ENCODE peak calls at places on chromosomes 13 and 19, in nine cellular contexts. One of them, this sample, is unnamed.

GRCh38 chr13:111126509-111126908 is 11.4 kb downstream of the ARHGEF7 start:
- DNase-seq in stimulated activated CD8-positive, alpha-beta memory T cell treated with anti-CD3 and anti-CD28 coated beads, Interleukin-15, amount 100 ng/mL, for 48 hours: no peak
- DNase-seq in mammary epithelial cell: no peak
- DNase-seq in NCI-H524: no peak
- DNase-seq in NCI-H1105: no peak
- DNase-seq in RPMI7951: no peak
- DNase-seq in central memory CD4-positive, alpha-beta T cell: no peak
- DNase-seq in RWPE1: no peak
- DNase-seq in SHP77: no peak
- DNase-seq in this sample: no peak

GRCh38 chr19:8084152-8084551 is 31.6 kb downstream of the CCL25 start:
- DNase-seq in RWPE1: no peak
- DNase-seq in SHP77: no peak
- DNase-seq in RPMI7951: no peak
- DNase-seq in NCI-H524: no peak
- DNase-seq in NCI-H1105: no peak
- DNase-seq in central memory CD4-positive, alpha-beta T cell: no peak
- DNase-seq in stimulated activated CD8-positive, alpha-beta memory T cell treated with anti-CD3 and anti-CD28 coated beads, Interleukin-15, amount 100 ng/mL, for 48 hours: no peak
- DNase-seq in mammary epithelial cell: no peak
- DNase-seq in this sample: no peak

GRCh38 chr13:47289578-47289977 is 392.7 kb upstream of the HTR2A start:
- DNase-seq in NCI-H524: no peak
- DNase-seq in RPMI7951: no peak
- DNase-seq in mammary epithelial cell: no peak
- DNase-seq in RWPE1: peak
- DNase-seq in stimulated activated CD8-positive, alpha-beta memory T cell treated with anti-CD3 and anti-CD28 coated beads, Interleukin-15, amount 100 ng/mL, for 48 hours: no peak
- DNase-seq in SHP77: no peak
- DNase-seq in NCI-H1105: no peak
- DNase-seq in central memory CD4-positive, alpha-beta T cell: no peak
- DNase-seq in this sample: no peak

GRCh38 chr13:32024750-32025149 is 6.8 kb upstream of the FRY start:
- DNase-seq in NCI-H524: no peak
- DNase-seq in RWPE1: no peak
- DNase-seq in SHP77: no peak
- DNase-seq in stimulated activated CD8-positive, alpha-beta memory T cell treated with anti-CD3 and anti-CD28 coated beads, Interleukin-15, amount 100 ng/mL, for 48 hours: no peak
- DNase-seq in mammary epithelial cell: no peak
- DNase-seq in NCI-H1105: no peak
- DNase-seq in RPMI7951: no peak
- DNase-seq in central memory CD4-positive, alpha-beta T cell: no peak
- DNase-seq in this sample: no peak

GRCh38 chr19:19578241-19578640 is 40.2 kb downstream of the CILP2 start:
- DNase-seq in stimulated activated CD8-positive, alpha-beta memory T cell treated with anti-CD3 and anti-CD28 coated beads, Interleukin-15, amount 100 ng/mL, for 48 hours: no peak
- DNase-seq in RPMI7951: peak
- DNase-seq in NCI-H1105: peak
- DNase-seq in mammary epithelial cell: no peak
- DNase-seq in NCI-H524: peak
- DNase-seq in central memory CD4-positive, alpha-beta T cell: no peak
- DNase-seq in SHP77: no peak
- DNase-seq in RWPE1: no peak
- DNase-seq in this sample: no peak

GRCh38 chr13:36282818-36283432 is 14.7 kb downstream of the CCDC169 start:
- DNase-seq in RPMI7951: peak
- DNase-seq in central memory CD4-positive, alpha-beta T cell: no peak
- DNase-seq in stimulated activated CD8-positive, alpha-beta memory T cell treated with anti-CD3 and anti-CD28 coated beads, Interleukin-15, amount 100 ng/mL, for 48 hours: no peak
- DNase-seq in mammary epithelial cell: peak
- DNase-seq in SHP77: peak
- DNase-seq in NCI-H1105: peak
- DNase-seq in NCI-H524: no peak
- DNase-seq in RWPE1: peak
- DNase-seq in this sample: peak

GRCh38 chr19:30395283-30395682 is 23.1 kb downstream of the ZNF536 start:
- DNase-seq in SHP77: no peak
- DNase-seq in RWPE1: no peak
- DNase-seq in NCI-H1105: no peak
- DNase-seq in RPMI7951: peak
- DNase-seq in NCI-H524: no peak
- DNase-seq in mammary epithelial cell: no peak
- DNase-seq in stimulated activated CD8-positive, alpha-beta memory T cell treated with anti-CD3 and anti-CD28 coated beads, Interleukin-15, amount 100 ng/mL, for 48 hours: no peak
- DNase-seq in central memory CD4-positive, alpha-beta T cell: no peak
- DNase-seq in this sample: peak

GRCh38 chr19:4014541-4015491 is 7.3 kb downstream of the PIAS4 start:
- DNase-seq in RWPE1: no peak
- DNase-seq in SHP77: no peak
- DNase-seq in central memory CD4-positive, alpha-beta T cell: peak
- DNase-seq in mammary epithelial cell: no peak
- DNase-seq in RPMI7951: no peak
- DNase-seq in stimulated activated CD8-positive, alpha-beta memory T cell treated with anti-CD3 and anti-CD28 coated beads, Interleukin-15, amount 100 ng/mL, for 48 hours: no peak
- DNase-seq in NCI-H1105: no peak
- DNase-seq in NCI-H524: no peak
- DNase-seq in this sample: no peak

GRCh38 chr13:48527955-48528354 is 4.9 kb downstream of the RCBTB2 start:
- DNase-seq in NCI-H1105: no peak
- DNase-seq in central memory CD4-positive, alpha-beta T cell: no peak
- DNase-seq in RPMI7951: no peak
- DNase-seq in mammary epithelial cell: no peak
- DNase-seq in SHP77: no peak
- DNase-seq in stimulated activated CD8-positive, alpha-beta memory T cell treated with anti-CD3 and anti-CD28 coated beads, Interleukin-15, amount 100 ng/mL, for 48 hours: no peak
- DNase-seq in RWPE1: no peak
- DNase-seq in NCI-H524: no peak
- DNase-seq in this sample: no peak

GRCh38 chr19:57903298-57904174 is 12.9 kb downstream of the ZNF417 start:
- DNase-seq in NCI-H524: no peak
- DNase-seq in stimulated activated CD8-positive, alpha-beta memory T cell treated with anti-CD3 and anti-CD28 coated beads, Interleukin-15, amount 100 ng/mL, for 48 hours: no peak
- DNase-seq in RPMI7951: peak
- DNase-seq in central memory CD4-positive, alpha-beta T cell: no peak
- DNase-seq in RWPE1: peak
- DNase-seq in SHP77: no peak
- DNase-seq in NCI-H1105: peak
- DNase-seq in mammary epithelial cell: peak
- DNase-seq in this sample: peak

GRCh38 chr13:112072531-112073244 is 5.7 kb downstream of the SOX1 start:
- DNase-seq in RWPE1: no peak
- DNase-seq in SHP77: no peak
- DNase-seq in stimulated activated CD8-positive, alpha-beta memory T cell treated with anti-CD3 and anti-CD28 coated beads, Interleukin-15, amount 100 ng/mL, for 48 hours: no peak
- DNase-seq in RPMI7951: no peak
- DNase-seq in central memory CD4-positive, alpha-beta T cell: no peak
- DNase-seq in mammary epithelial cell: no peak
- DNase-seq in NCI-H524: no peak
- DNase-seq in NCI-H1105: peak
- DNase-seq in this sample: no peak

GRCh38 chr13:112603641-112604220 is 15.8 kb upstream of the TUBGCP3 start:
- DNase-seq in NCI-H524: no peak
- DNase-seq in stimulated activated CD8-positive, alpha-beta memory T cell treated with anti-CD3 and anti-CD28 coated beads, Interleukin-15, amount 100 ng/mL, for 48 hours: no peak
- DNase-seq in mammary epithelial cell: no peak
- DNase-seq in NCI-H1105: no peak
- DNase-seq in RPMI7951: no peak
- DNase-seq in central memory CD4-positive, alpha-beta T cell: no peak
- DNase-seq in SHP77: no peak
- DNase-seq in RWPE1: no peak
- DNase-seq in this sample: no peak

GRCh38 chr13:76472916-76473315 is 413.3 kb downstream of the KCTD12 start:
- DNase-seq in central memory CD4-positive, alpha-beta T cell: no peak
- DNase-seq in mammary epithelial cell: no peak
- DNase-seq in stimulated activated CD8-positive, alpha-beta memory T cell treated with anti-CD3 and anti-CD28 coated beads, Interleukin-15, amount 100 ng/mL, for 48 hours: no peak
- DNase-seq in SHP77: no peak
- DNase-seq in RWPE1: no peak
- DNase-seq in NCI-H1105: no peak
- DNase-seq in NCI-H524: no peak
- DNase-seq in RPMI7951: no peak
- DNase-seq in this sample: no peak

GRCh38 chr19:2640563-2641331 is 61.7 kb downstream of the GNG7 start:
- DNase-seq in SHP77: no peak
- DNase-seq in NCI-H524: no peak
- DNase-seq in mammary epithelial cell: no peak
- DNase-seq in RWPE1: no peak
- DNase-seq in RPMI7951: no peak
- DNase-seq in central memory CD4-positive, alpha-beta T cell: no peak
- DNase-seq in stimulated activated CD8-positive, alpha-beta memory T cell treated with anti-CD3 and anti-CD28 coated beads, Interleukin-15, amount 100 ng/mL, for 48 hours: no peak
- DNase-seq in NCI-H1105: no peak
- DNase-seq in this sample: no peak

GRCh38 chr13:102012299-102013293 is 389.3 kb downstream of the FGF14 start:
- DNase-seq in stimulated activated CD8-positive, alpha-beta memory T cell treated with anti-CD3 and anti-CD28 coated beads, Interleukin-15, amount 100 ng/mL, for 48 hours: no peak
- DNase-seq in NCI-H1105: no peak
- DNase-seq in SHP77: no peak
- DNase-seq in RPMI7951: no peak
- DNase-seq in central memory CD4-positive, alpha-beta T cell: no peak
- DNase-seq in NCI-H524: no peak
- DNase-seq in RWPE1: no peak
- DNase-seq in mammary epithelial cell: no peak
- DNase-seq in this sample: no peak

GRCh38 chr13:79937311-79938243 is 403.3 kb downstream of the SPRY2 start:
- DNase-seq in mammary epithelial cell: no peak
- DNase-seq in NCI-H524: no peak
- DNase-seq in SHP77: no peak
- DNase-seq in stimulated activated CD8-positive, alpha-beta memory T cell treated with anti-CD3 and anti-CD28 coated beads, Interleukin-15, amount 100 ng/mL, for 48 hours: no peak
- DNase-seq in RPMI7951: peak
- DNase-seq in central memory CD4-positive, alpha-beta T cell: no peak
- DNase-seq in RWPE1: no peak
- DNase-seq in NCI-H1105: no peak
- DNase-seq in this sample: no peak

GRCh38 chr19:33410915-33411401 is 37.4 kb downstream of the CEBPG start:
- DNase-seq in NCI-H524: no peak
- DNase-seq in NCI-H1105: no peak
- DNase-seq in central memory CD4-positive, alpha-beta T cell: no peak
- DNase-seq in RPMI7951: no peak
- DNase-seq in RWPE1: no peak
- DNase-seq in stimulated activated CD8-positive, alpha-beta memory T cell treated with anti-CD3 and anti-CD28 coated beads, Interleukin-15, amount 100 ng/mL, for 48 hours: no peak
- DNase-seq in SHP77: no peak
- DNase-seq in mammary epithelial cell: no peak
- DNase-seq in this sample: no peak

GRCh38 chr13:71118779-71119364 is 748.1 kb downstream of the DACH1 start:
- DNase-seq in NCI-H1105: peak
- DNase-seq in RPMI7951: no peak
- DNase-seq in NCI-H524: no peak
- DNase-seq in stimulated activated CD8-positive, alpha-beta memory T cell treated with anti-CD3 and anti-CD28 coated beads, Interleukin-15, amount 100 ng/mL, for 48 hours: no peak
- DNase-seq in central memory CD4-positive, alpha-beta T cell: no peak
- DNase-seq in SHP77: no peak
- DNase-seq in mammary epithelial cell: no peak
- DNase-seq in RWPE1: no peak
- DNase-seq in this sample: no peak

GRCh38 chr19:47699360-47699917 is 13.8 kb upstream of the EHD2 start:
- DNase-seq in RPMI7951: peak
- DNase-seq in central memory CD4-positive, alpha-beta T cell: peak
- DNase-seq in mammary epithelial cell: no peak
- DNase-seq in NCI-H524: no peak
- DNase-seq in SHP77: peak
- DNase-seq in stimulated activated CD8-positive, alpha-beta memory T cell treated with anti-CD3 and anti-CD28 coated beads, Interleukin-15, amount 100 ng/mL, for 48 hours: peak
- DNase-seq in NCI-H1105: no peak
- DNase-seq in RWPE1: peak
- DNase-seq in this sample: peak

GRCh38 chr13:45521292-45521691 is 56.6 kb downstream of the COG3 start:
- DNase-seq in stimulated activated CD8-positive, alpha-beta memory T cell treated with anti-CD3 and anti-CD28 coated beads, Interleukin-15, amount 100 ng/mL, for 48 hours: no peak
- DNase-seq in central memory CD4-positive, alpha-beta T cell: no peak
- DNase-seq in NCI-H524: no peak
- DNase-seq in NCI-H1105: no peak
- DNase-seq in mammary epithelial cell: peak
- DNase-seq in RPMI7951: peak
- DNase-seq in RWPE1: no peak
- DNase-seq in SHP77: no peak
- DNase-seq in this sample: peak

GRCh38 chr19:57560049-57560491 is 407 bp upstream of the ZNF550 start:
- DNase-seq in mammary epithelial cell: peak
- DNase-seq in stimulated activated CD8-positive, alpha-beta memory T cell treated with anti-CD3 and anti-CD28 coated beads, Interleukin-15, amount 100 ng/mL, for 48 hours: no peak
- DNase-seq in SHP77: no peak
- DNase-seq in RWPE1: peak
- DNase-seq in NCI-H524: no peak
- DNase-seq in central memory CD4-positive, alpha-beta T cell: no peak
- DNase-seq in NCI-H1105: no peak
- DNase-seq in RPMI7951: peak
- DNase-seq in this sample: peak

GRCh38 chr19:3350014-3350663 is 16.2 kb upstream of the NFIC start:
- DNase-seq in NCI-H524: no peak
- DNase-seq in SHP77: no peak
- DNase-seq in NCI-H1105: peak
- DNase-seq in mammary epithelial cell: no peak
- DNase-seq in central memory CD4-positive, alpha-beta T cell: no peak
- DNase-seq in RPMI7951: peak
- DNase-seq in RWPE1: no peak
- DNase-seq in stimulated activated CD8-positive, alpha-beta memory T cell treated with anti-CD3 and anti-CD28 coated beads, Interleukin-15, amount 100 ng/mL, for 48 hours: no peak
- DNase-seq in this sample: no peak

GRCh38 chr19:39212377-39212742 is 8.3 kb upstream of the SYCN start:
- DNase-seq in SHP77: no peak
- DNase-seq in mammary epithelial cell: no peak
- DNase-seq in NCI-H1105: no peak
- DNase-seq in stimulated activated CD8-positive, alpha-beta memory T cell treated with anti-CD3 and anti-CD28 coated beads, Interleukin-15, amount 100 ng/mL, for 48 hours: peak
- DNase-seq in NCI-H524: peak
- DNase-seq in RWPE1: no peak
- DNase-seq in central memory CD4-positive, alpha-beta T cell: peak
- DNase-seq in RPMI7951: no peak
- DNase-seq in this sample: no peak

GRCh38 chr13:52356327-52356726 is 49.6 kb downstream of the THSD1 start:
- DNase-seq in SHP77: no peak
- DNase-seq in RPMI7951: peak
- DNase-seq in RWPE1: peak
- DNase-seq in central memory CD4-positive, alpha-beta T cell: no peak
- DNase-seq in mammary epithelial cell: peak
- DNase-seq in stimulated activated CD8-positive, alpha-beta memory T cell treated with anti-CD3 and anti-CD28 coated beads, Interleukin-15, amount 100 ng/mL, for 48 hours: no peak
- DNase-seq in NCI-H524: no peak
- DNase-seq in NCI-H1105: no peak
- DNase-seq in this sample: peak

GRCh38 chr13:34587586-34587985 is 354.5 kb upstream of the NBEA start:
- DNase-seq in NCI-H524: no peak
- DNase-seq in central memory CD4-positive, alpha-beta T cell: no peak
- DNase-seq in stimulated activated CD8-positive, alpha-beta memory T cell treated with anti-CD3 and anti-CD28 coated beads, Interleukin-15, amount 100 ng/mL, for 48 hours: no peak
- DNase-seq in RWPE1: no peak
- DNase-seq in RPMI7951: no peak
- DNase-seq in NCI-H1105: no peak
- DNase-seq in SHP77: no peak
- DNase-seq in mammary epithelial cell: no peak
- DNase-seq in this sample: no peak

GRCh38 chr19:41912899-41913475 is 15.3 kb downstream of the ERFL start:
- DNase-seq in stimulated activated CD8-positive, alpha-beta memory T cell treated with anti-CD3 and anti-CD28 coated beads, Interleukin-15, amount 100 ng/mL, for 48 hours: no peak
- DNase-seq in NCI-H1105: no peak
- DNase-seq in RPMI7951: no peak
- DNase-seq in mammary epithelial cell: no peak
- DNase-seq in NCI-H524: no peak
- DNase-seq in central memory CD4-positive, alpha-beta T cell: no peak
- DNase-seq in RWPE1: no peak
- DNase-seq in SHP77: no peak
- DNase-seq in this sample: no peak

GRCh38 chr19:801030-801860 is 4.0 kb downstream of the PTBP1 start:
- DNase-seq in NCI-H524: no peak
- DNase-seq in NCI-H1105: no peak
- DNase-seq in RPMI7951: no peak
- DNase-seq in mammary epithelial cell: peak
- DNase-seq in central memory CD4-positive, alpha-beta T cell: no peak
- DNase-seq in stimulated activated CD8-positive, alpha-beta memory T cell treated with anti-CD3 and anti-CD28 coated beads, Interleukin-15, amount 100 ng/mL, for 48 hours: no peak
- DNase-seq in SHP77: no peak
- DNase-seq in RWPE1: no peak
- DNase-seq in this sample: peak

GRCh38 chr13:51848674-51849073 is 3.7 kb upstream of the TMEM272 start:
- DNase-seq in stimulated activated CD8-positive, alpha-beta memory T cell treated with anti-CD3 and anti-CD28 coated beads, Interleukin-15, amount 100 ng/mL, for 48 hours: no peak
- DNase-seq in RWPE1: no peak
- DNase-seq in NCI-H524: no peak
- DNase-seq in central memory CD4-positive, alpha-beta T cell: no peak
- DNase-seq in SHP77: no peak
- DNase-seq in RPMI7951: peak
- DNase-seq in NCI-H1105: no peak
- DNase-seq in mammary epithelial cell: no peak
- DNase-seq in this sample: peak

GRCh38 chr19:17234911-17235617 is 9.0 kb downstream of the OCEL1 start:
- DNase-seq in stimulated activated CD8-positive, alpha-beta memory T cell treated with anti-CD3 and anti-CD28 coated beads, Interleukin-15, amount 100 ng/mL, for 48 hours: peak
- DNase-seq in central memory CD4-positive, alpha-beta T cell: peak
- DNase-seq in SHP77: peak
- DNase-seq in RPMI7951: peak
- DNase-seq in mammary epithelial cell: peak
- DNase-seq in RWPE1: peak
- DNase-seq in NCI-H524: no peak
- DNase-seq in NCI-H1105: peak
- DNase-seq in this sample: peak

GRCh38 chr13:28953714-28954113 is 133.6 kb downstream of the MTUS2 start:
- DNase-seq in NCI-H1105: no peak
- DNase-seq in central memory CD4-positive, alpha-beta T cell: no peak
- DNase-seq in RWPE1: no peak
- DNase-seq in stimulated activated CD8-positive, alpha-beta memory T cell treated with anti-CD3 and anti-CD28 coated beads, Interleukin-15, amount 100 ng/mL, for 48 hours: no peak
- DNase-seq in mammary epithelial cell: no peak
- DNase-seq in RPMI7951: no peak
- DNase-seq in NCI-H524: no peak
- DNase-seq in SHP77: no peak
- DNase-seq in this sample: no peak

GRCh38 chr19:45306522-45307027 is 16.1 kb downstream of the CKM start:
- DNase-seq in NCI-H1105: peak
- DNase-seq in stimulated activated CD8-positive, alpha-beta memory T cell treated with anti-CD3 and anti-CD28 coated beads, Interleukin-15, amount 100 ng/mL, for 48 hours: no peak
- DNase-seq in NCI-H524: no peak
- DNase-seq in SHP77: peak
- DNase-seq in central memory CD4-positive, alpha-beta T cell: no peak
- DNase-seq in RPMI7951: no peak
- DNase-seq in mammary epithelial cell: no peak
- DNase-seq in RWPE1: no peak
- DNase-seq in this sample: no peak

This sample was measured in AG08395.